ENCODE peak calls at places on chromosomes 11 and 22, in four cellular contexts. W, Y, N and M are unnamed samples.

GRCh38 chr11:60589611-60590010 is 74.4 kb downstream of the MS4A13 start:
- DNase-seq in W (no peak), Y (no peak), N (no peak), M (no peak)

GRCh38 chr11:125429174-125429707 is 66.8 kb downstream of the FEZ1 start:
- DNase-seq in W (peak), Y (peak), N (peak), M (no peak)

GRCh38 chr11:121451982-121452608 is at the start of gene SORL1:
- DNase-seq in W (peak), Y (peak), N (peak), M (no peak)

GRCh38 chr11:42770444-42771065 is 541.2 kb upstream of the API5 start:
- DNase-seq in W (no peak), Y (no peak), N (no peak), M (no peak)

GRCh38 chr22:48941903-48942625 is 885.6 kb downstream of the BRD1 start:
- DNase-seq in W (no peak), Y (no peak), N (no peak), M (no peak)

GRCh38 chr22:20725987-20726558 is 47.8 kb upstream of the SERPIND1 start:
- DNase-seq in W (no peak), Y (no peak), N (no peak), M (no peak)

GRCh38 chr11:441418-442274 is at the start of gene ANO9:
- DNase-seq in W (no peak), Y (no peak), N (peak), M (no peak)

GRCh38 chr11:55726715-55727324 is 46.4 kb upstream of the OR5D13 start:
- DNase-seq in W (no peak), Y (no peak), N (no peak), M (no peak)

GRCh38 chr11:7672960-7673723 is at the start of gene CYB5R2:
- DNase-seq in W (peak), Y (no peak), N (no peak), M (no peak)

GRCh38 chr11:66359662-66360087 is 11.9 kb downstream of the SLC29A2 start:
- DNase-seq in W (no peak), Y (no peak), N (no peak), M (no peak)

GRCh38 chr11:61505640-61506155 is 2.9 kb upstream of the LRRC10B start:
- DNase-seq in W (no peak), Y (no peak), N (no peak), M (no peak)

GRCh38 chr11:65663634-65664200 is 1.0 kb upstream of the RELA start:
- DNase-seq in W (peak), Y (no peak), N (no peak), M (no peak)

GRCh38 chr11:48005133-48005532 is 24.8 kb downstream of the PTPRJ start:
- DNase-seq in W (no peak), Y (no peak), N (no peak), M (no peak)

GRCh38 chr11:62132188-62132587 is 8.4 kb downstream of the INCENP start:
- DNase-seq in W (no peak), Y (no peak), N (no peak), M (no peak)

GRCh38 chr11:103228807-103229206 is 119.6 kb downstream of the DYNC2H1 start:
- DNase-seq in W (no peak), Y (no peak), N (no peak), M (peak)

GRCh38 chr11:75508051-75508561 is 17.6 kb downstream of the GDPD5 start:
- DNase-seq in W (no peak), Y (no peak), N (no peak), M (no peak)

GRCh38 chr11:15599376-15599775 is 484.7 kb downstream of the INSC start:
- DNase-seq in W (no peak), Y (no peak), N (no peak), M (no peak)

GRCh38 chr22:46044718-46045458 is 67.9 kb upstream of the WNT7B start:
- DNase-seq in W (no peak), Y (no peak), N (no peak), M (no peak)

GRCh38 chr11:77203901-77204755 is 76.1 kb downstream of the MYO7A start:
- DNase-seq in W (no peak), Y (no peak), N (no peak), M (no peak)

GRCh38 chr11:12007769-12008737 is at the start of gene DKK3:
- DNase-seq in W (no peak), Y (no peak), N (no peak), M (no peak)

GRCh38 chr11:77127969-77128691 is at the start of gene MYO7A:
- DNase-seq in W (peak), Y (no peak), N (no peak), M (no peak)

GRCh38 chr22:45511847-45512261 is 9.2 kb downstream of the FBLN1 start:
- DNase-seq in W (peak), Y (peak), N (no peak), M (no peak)

GRCh38 chr11:120773501-120774031 is 250.3 kb upstream of the TBCEL start:
- DNase-seq in W (no peak), Y (no peak), N (no peak), M (no peak)

GRCh38 chr22:32904044-32904443 is 102.5 kb downstream of the TIMP3 start:
- DNase-seq in W (peak), Y (peak), N (no peak), M (no peak)

GRCh38 chr11:32722255-32722654 is 72.2 kb downstream of the CCDC73 start:
- DNase-seq in W (no peak), Y (no peak), N (no peak), M (no peak)

GRCh38 chr11:70687716-70688115 is 289.4 kb downstream of the CTTN start:
- DNase-seq in W (no peak), Y (no peak), N (no peak), M (no peak)

GRCh38 chr22:28978158-28978557 is 83.5 kb downstream of the C22orf31 start:
- DNase-seq in W (no peak), Y (peak), N (no peak), M (no peak)

GRCh38 chr11:107370390-107370789 is 87.2 kb downstream of the CWF19L2 start:
- DNase-seq in W (peak), Y (peak), N (no peak), M (peak)